ENCODE peak calls at places on chromosomes 3 and 15, in ten cellular contexts. R is MCF 10A; D is stimulated activated naive CD8-positive, alpha-beta T cell treated with anti-CD3 and anti-CD28 coated beads, Interleukin-15, Interleukin-2, amounts not matched to agents 100 U/mL and 50 U/mL, for 24 hours; U is anterior cingulate cortex; G is activated CD8-positive, alpha-beta memory T cell treated with anti-CD3 and anti-CD28 coated beads for 48 hours; W is naive thymus-derived CD8-positive, alpha-beta T cell; J is GM12865; Y is activated naive CD4-positive, alpha-beta T cell; F is progenitor cell of endocrine pancreas; V is H7. S is an unnamed sample.

GRCh38 chr3:125042725-125043406 is 12.9 kb downstream of the HEG1 start:
- DNase-seq in R (no peak), D (no peak), Y (no peak), U (no peak), J (no peak), F (no peak), V (peak), W (no peak), G (no peak), S (no peak)

GRCh38 chr15:65981837-65982696 is 112.8 kb downstream of the RAB11A start:
- DNase-seq in J (peak), W (peak), R (peak), Y (peak), G (peak), U (peak), D (peak), V (peak), F (peak), S (peak)

GRCh38 chr15:80873568-80873967 is 94.4 kb downstream of the CEMIP start:
- DNase-seq in W (no peak), Y (no peak), D (no peak), F (no peak), J (no peak), G (no peak), R (no peak), V (no peak), U (peak), S (no peak)

GRCh38 chr3:127053450-127053849 is 70.5 kb downstream of the PLXNA1 start:
- DNase-seq in V (no peak), Y (no peak), J (no peak), G (no peak), W (no peak), U (no peak), F (no peak), R (no peak), D (no peak), S (no peak)

GRCh38 chr15:77836116-77836798 is 203.5 kb upstream of the LINGO1 start:
- DNase-seq in G (no peak), D (no peak), W (no peak), V (peak), F (no peak), U (no peak), R (peak), Y (no peak), J (peak), S (no peak)

GRCh38 chr3:72070005-72070404 is 285.1 kb upstream of the PROK2 start:
- DNase-seq in Y (no peak), U (no peak), D (no peak), W (no peak), F (no peak), V (no peak), G (no peak), J (no peak), R (no peak), S (no peak)

GRCh38 chr3:147360936-147361670 is 45.2 kb downstream of the ZIC4 start:
- DNase-seq in U (no peak), D (no peak), V (peak), J (peak), Y (no peak), G (no peak), R (no peak), F (no peak), W (no peak), S (no peak)

GRCh38 chr15:95468820-95469219 is 861.7 kb upstream of the NR2F2 start:
- DNase-seq in Y (no peak), F (no peak), D (no peak), U (no peak), G (no peak), R (no peak), V (peak), W (no peak), J (no peak), S (no peak)

GRCh38 chr15:81589671-81590070 is 215.7 kb upstream of the TMC3 start:
- DNase-seq in F (no peak), G (no peak), U (no peak), W (no peak), Y (no peak), R (no peak), V (no peak), J (no peak), D (no peak), S (no peak)

GRCh38 chr15:71883447-71883846 is 73.1 kb downstream of the NR2E3 start:
- DNase-seq in Y (no peak), F (no peak), V (no peak), U (no peak), W (no peak), G (no peak), J (peak), R (no peak), D (no peak), S (no peak)

GRCh38 chr3:122583770-122584169 is 6.3 kb downstream of the PARP15 start:
- DNase-seq in W (no peak), V (no peak), G (no peak), R (no peak), Y (no peak), U (no peak), F (no peak), J (no peak), D (no peak), S (no peak)